ENCODE peak calls at places on chromosome 20, in four cellular contexts. Y is neural progenitor cell, E is IMR-90, V is stomach. N is an unnamed sample. For H3K27me3 and H3K36me3, the result is how much of the 10 kb centered on the place peaks cover.

GRCh38 chr20:49335456-49335855 is 57.6 kb upstream of the ZNFX1 start:
- DNase-seq in E (no peak), Y (no peak), V (no peak), N (no peak)

GRCh38 chr20:19120569-19120968 is 91.9 kb upstream of the SLC24A3 start:
- DNase-seq in V (no peak), E (no peak), Y (no peak), N (no peak)

GRCh38 chr20:21103582-21104465 is 2.3 kb downstream of the LINC00237 start:
- DNase-seq in Y (peak), E (no peak), V (no peak), N (no peak)

GRCh38 chr20:14355791-14356190 is 18.4 kb upstream of the FLRT3 start:
- DNase-seq in Y (no peak), V (no peak), E (no peak), N (no peak)

GRCh38 chr20:9515211-9515580 is 806 bp downstream of the LAMP5 start:
- DNase-seq in V (no peak), E (no peak), Y (no peak), N (no peak)

GRCh38 chr20:31811198-31811597 is 8.0 kb upstream of the MYLK2 start:
- DNase-seq in E (no peak), V (no peak), Y (no peak), N (no peak)

GRCh38 chr20:13649548-13649947 is 10.8 kb upstream of the TASP1 start:
- DNase-seq in E (no peak), Y (peak), V (no peak), N (peak)

GRCh38 chr20:25865715-25866656 is 169.3 kb upstream of the ZNF337 start:
- DNase-seq in V (peak), Y (peak), E (peak), N (no peak)

GRCh38 chr20:14991023-14991422 is 653.6 kb upstream of the FLRT3 start:
- DNase-seq in Y (no peak), V (no peak), E (no peak), N (no peak)

GRCh38 chr20:31596831-31597482 is 8.1 kb upstream of the ID1 start:
- DNase-seq in Y (no peak), V (no peak), E (no peak), N (no peak)

DNA sequence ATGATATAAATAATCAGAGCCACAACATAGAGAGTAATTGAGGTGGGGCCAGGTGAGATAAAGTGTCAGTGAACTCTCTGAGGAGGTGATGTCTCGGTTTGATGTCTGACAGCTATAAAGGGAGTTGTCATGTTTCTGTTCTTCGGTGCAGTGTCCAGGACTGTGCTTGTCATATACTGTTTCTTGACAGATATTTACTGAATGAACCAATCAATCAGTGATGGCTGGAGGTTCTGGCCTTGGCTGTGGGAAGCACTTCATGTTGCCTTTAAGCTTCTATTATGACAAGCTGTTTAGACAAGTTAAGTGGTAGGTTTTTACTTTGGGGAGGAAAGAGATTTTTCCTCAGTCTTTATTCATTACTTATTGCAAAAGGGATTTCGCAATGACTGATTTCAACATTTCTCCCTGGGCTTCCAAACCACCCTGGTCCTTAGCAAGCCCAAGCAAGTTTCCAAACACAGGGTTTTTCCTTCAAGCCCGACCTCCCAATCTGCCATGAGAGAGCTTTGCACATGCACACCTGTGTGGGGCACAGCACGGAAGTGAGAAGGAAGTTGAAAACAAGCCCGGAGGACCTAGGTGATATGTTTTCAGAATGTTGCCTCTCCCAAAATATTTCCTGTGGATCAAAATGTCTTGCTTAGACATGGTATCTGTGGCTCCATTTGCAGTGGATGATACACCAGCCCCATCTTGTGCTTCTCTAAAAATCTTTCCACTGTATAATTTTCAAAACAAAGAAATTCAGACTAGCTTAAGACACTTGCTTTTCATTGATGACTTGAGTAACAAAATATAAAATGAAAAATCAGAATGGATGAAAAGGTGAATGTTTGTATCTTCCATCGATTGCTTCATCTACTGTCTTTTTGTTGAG is 567.3 kb upstream of the BTBD3 start:
- DNase-seq in Y (no peak), E (peak), V (no peak), N (peak)
- TF ChIP-seq CTCF in Y (no peak), E (peak), V (no peak), N (no peak)

GRCh38 chr20:62743777-62744317 is 35.2 kb downstream of the NTSR1 start:
- DNase-seq in V (no peak), Y (no peak), E (no peak), N (peak)
- H3K27me3 ChIP-seq in V (under half), Y (under half), E (under half), N (under half)

GRCh38 chr20:5180933-5181332 is 54.1 kb downstream of the CDS2 start:
- DNase-seq in E (peak), Y (no peak), V (no peak), N (no peak)
- H3K36me3 ChIP-seq in E (under half), Y (under half), V (half or more), N (under half)

GRCh38 chr20:44966030-44966961 is at the start of gene STK4:
- DNase-seq in Y (peak), V (peak), E (peak), N (peak)
- TF ChIP-seq CTCF in Y (peak), V (peak), E (peak), N (peak)

GRCh38 chr20:51542033-51542893 is at the start of gene NFATC2:
- DNase-seq in Y (peak), V (peak), E (no peak), N (no peak)

GRCh38 chr20:51547951-51548350 is 5.4 kb upstream of the NFATC2 start:
- DNase-seq in Y (no peak), E (no peak), V (no peak), N (no peak)

GRCh38 chr20:51549474-51549873 is 7.0 kb upstream of the NFATC2 start:
- DNase-seq in V (no peak), E (no peak), Y (no peak), N (no peak)

GRCh38 chr20:51542894-51543788 is 622 bp upstream of the NFATC2 start:
- DNase-seq in E (no peak), V (no peak), Y (no peak), N (no peak)

GRCh38 chr20:51545515-51545914 is 3.0 kb upstream of the NFATC2 start:
- DNase-seq in V (no peak), E (no peak), Y (no peak), N (no peak)
- H3K27me3 ChIP-seq in V (under half), E (under half), Y (half or more), N (under half)

GRCh38 chr20:62444286-62444685 is 16.9 kb upstream of the RBBP8NL start:
- DNase-seq in V (no peak), Y (no peak), E (no peak), N (no peak)

GRCh38 chr20:62445553-62446340 is 18.4 kb upstream of the RBBP8NL start:
- DNase-seq in Y (no peak), V (no peak), E (no peak), N (no peak)

GRCh38 chr20:62437985-62438384 is 10.6 kb upstream of the RBBP8NL start:
- DNase-seq in Y (no peak), E (no peak), V (no peak), N (no peak)

GRCh38 chr20:62439218-62439617 is 11.9 kb upstream of the RBBP8NL start:
- DNase-seq in E (no peak), Y (no peak), V (no peak), N (no peak)

DNA sequence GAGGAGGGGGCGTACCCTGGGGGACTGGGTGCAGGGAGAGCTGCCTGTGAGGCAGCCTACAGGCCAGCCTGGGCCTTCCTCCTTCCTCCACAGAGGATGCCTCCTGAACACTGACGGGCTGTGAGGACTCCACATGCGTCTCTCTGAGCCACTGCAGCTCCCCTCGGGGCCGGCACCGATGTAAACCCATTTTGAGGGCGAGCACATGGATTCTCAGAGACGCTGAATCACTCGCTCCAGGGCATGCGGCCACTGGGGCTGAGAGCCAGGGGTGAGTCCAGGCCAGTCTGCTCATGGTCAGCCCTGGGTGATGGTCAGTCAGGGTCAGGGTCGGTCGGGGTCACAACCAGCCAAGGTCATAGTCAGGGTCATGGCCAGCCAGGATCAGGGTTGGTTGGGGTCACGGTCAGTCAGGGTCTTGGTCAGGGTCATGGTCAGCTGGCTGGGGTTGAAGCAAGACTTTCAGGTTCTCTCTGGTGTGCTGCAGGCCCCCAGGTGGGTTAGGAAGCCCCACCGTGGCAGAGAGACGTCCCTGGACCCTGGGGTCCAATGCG is 14.7 kb upstream of the RBBP8NL start:
- DNase-seq in Y (no peak), E (no peak), V (no peak), N (no peak)
- H3K36me3 ChIP-seq in Y (under half), E (under half), V (under half), N (under half)

GRCh38 chr20:17933711-17934110 is 34.9 kb downstream of the SNX5 start:
- DNase-seq in E (no peak), Y (peak), V (no peak), N (no peak)
- TF ChIP-seq CTCF in E (no peak), Y (no peak), V (no peak), N (no peak)

DNA sequence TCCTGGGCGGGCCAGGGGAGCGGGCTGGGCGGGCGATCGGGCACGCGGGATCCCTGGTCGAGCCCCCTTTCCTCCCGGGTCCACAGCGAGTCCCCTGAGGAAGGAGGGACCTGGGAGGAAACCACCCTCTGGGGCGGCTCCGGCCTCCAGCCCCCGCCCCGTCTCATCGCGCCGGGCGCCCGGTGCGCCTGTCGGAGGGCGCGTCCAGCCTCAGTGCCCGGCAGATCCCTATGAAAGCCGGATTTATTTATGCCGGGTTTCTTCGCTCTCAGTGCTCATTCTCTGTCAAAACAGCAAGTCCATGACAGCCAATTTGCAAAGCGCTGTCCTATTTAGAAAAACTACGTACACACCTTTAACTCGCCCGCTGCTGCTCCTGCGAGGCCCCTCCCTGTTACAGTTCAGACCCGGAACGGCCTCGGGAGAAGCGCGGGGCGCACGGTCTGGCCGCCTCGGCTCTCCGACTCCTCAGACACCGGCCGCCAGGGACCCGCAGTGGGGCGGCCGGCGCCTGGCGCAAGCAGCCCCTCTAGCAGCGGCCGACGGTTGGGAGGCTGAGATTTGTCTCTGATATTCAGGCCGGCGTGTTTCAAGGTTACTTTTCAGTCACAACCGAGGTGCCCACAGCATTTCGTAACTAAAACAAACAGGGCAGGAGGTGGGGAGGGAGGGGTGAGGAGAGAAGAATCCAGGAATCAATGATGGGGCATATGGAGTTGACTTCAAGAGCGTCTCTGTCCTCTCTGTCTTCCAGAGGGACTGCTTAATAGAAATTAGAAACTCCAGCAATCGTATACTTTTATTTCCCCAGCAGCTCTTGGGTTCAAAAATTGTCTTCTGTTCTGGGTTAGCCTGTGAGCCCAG is 782 bp upstream of the FOXA2 start:
- DNase-seq in E (no peak), V (peak), Y (peak), N (no peak)
- H3K27me3 ChIP-seq in E (half or more), V (half or more), Y (half or more), N (under half)

DNA sequence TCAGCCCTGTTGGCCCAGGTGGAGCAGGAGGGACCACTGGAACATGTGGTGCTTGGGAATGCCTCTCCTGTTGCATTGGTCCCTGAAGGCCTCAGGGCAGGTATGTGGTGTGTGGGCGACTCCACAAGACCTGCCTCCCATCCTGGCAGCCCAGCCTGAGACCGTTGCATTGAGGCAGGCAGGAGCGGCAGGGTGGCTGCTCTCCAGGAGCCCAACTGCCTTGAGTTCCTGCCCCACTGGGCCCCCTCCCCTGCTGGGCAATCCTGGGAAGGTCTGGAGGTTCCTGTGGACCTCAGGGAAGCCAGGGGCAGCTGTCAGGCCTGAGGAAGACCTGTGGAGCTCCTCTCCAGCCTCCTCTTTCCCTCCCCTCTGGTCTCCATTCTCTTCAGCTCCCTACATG is 19.8 kb downstream of the MAVS start:
- DNase-seq in E (no peak), V (no peak), Y (no peak), N (no peak)
- H3K36me3 ChIP-seq in E (half or more), V (half or more), Y (under half), N (half or more)